ENCODE peak calls at places on chromosome 6, in five cellular contexts. I is RKO, Q is HEK293T, P is GM23248, N is right lobe of liver. X is an unnamed sample.
A peak's percentile ranks its signal among the peaks of the same experiment; 100 is the strongest.

GRCh38 chr6:156774872-156775405 is 2.2 kb upstream of the ARID1B start:
- DNase-seq in Q (no peak), N (no peak), I (no peak), P (peak; percentile 60), X (no peak)

GRCh38 chr6:135257641-135258405 is 76.7 kb downstream of the MYB start:
- DNase-seq in Q (no peak), N (no peak), I (peak; percentile 25), P (no peak), X (no peak)

GRCh38 chr6:72748759-72749158 is 126.9 kb downstream of the KCNQ5 start:
- DNase-seq in I (no peak), Q (no peak), N (no peak), P (peak; percentile 93), X (no peak)

GRCh38 chr6:153131037-153131981 is at the start of gene RGS17:
- DNase-seq in N (peak; percentile 50), Q (peak; percentile 98), P (peak; percentile 81), I (no peak), X (no peak)

GRCh38 chr6:114291428-114291827 is 51.4 kb downstream of the HS3ST5 start:
- DNase-seq in Q (no peak), P (no peak), N (no peak), I (no peak), X (no peak)

GRCh38 chr6:116450769-116451740 is 10.1 kb upstream of the CALHM6 start:
- DNase-seq in I (no peak), N (no peak), Q (no peak), P (no peak), X (no peak)

GRCh38 chr6:48628316-48628715 is 517.3 kb upstream of the PTCHD4 start:
- DNase-seq in N (no peak), Q (no peak), P (no peak), I (no peak), X (no peak)

GRCh38 chr6:12504325-12504966 is 212.1 kb upstream of the PHACTR1 start:
- DNase-seq in N (no peak), Q (peak; percentile 62), I (peak; percentile 37), P (peak; percentile 50), X (peak; percentile 33)

GRCh38 chr6:2596222-2596621 is 154.5 kb downstream of the MYLK4 start:
- DNase-seq in P (no peak), I (no peak), N (no peak), Q (peak; percentile 36), X (peak; percentile 18)

GRCh38 chr6:157954150-157955117 is 27.2 kb upstream of the SYNJ2 start:
- DNase-seq in N (peak; percentile 87), Q (no peak), P (peak; percentile 63), I (no peak), X (no peak)

GRCh38 chr6:41644297-41644879 is 6.1 kb downstream of the MDFI start:
- DNase-seq in Q (no peak), N (peak; percentile 6), I (no peak), P (no peak), X (no peak)

GRCh38 chr6:26272171-26272631 is 92.8 kb upstream of the BTN3A2 start:
- DNase-seq in Q (no peak), P (peak; percentile 38), I (peak; percentile 51), N (peak; percentile 53), X (no peak)

GRCh38 chr6:56843476-56844349 is 111.2 kb upstream of the BEND6 start:
- DNase-seq in I (peak; percentile 85), P (peak; percentile 93), Q (peak; percentile 90), N (peak; percentile 55), X (peak; percentile 57)

GRCh38 chr6:10441004-10441654 is 26.3 kb upstream of the TFAP2A start:
- DNase-seq in P (peak; percentile 95), N (no peak), I (peak; percentile 65), Q (no peak), X (no peak)

GRCh38 chr6:139369568-139370046 is 4.8 kb downstream of the CITED2 start:
- DNase-seq in Q (peak; percentile 41), P (peak; percentile 88), N (no peak), I (peak; percentile 52), X (no peak)

GRCh38 chr6:7959453-7959852 is 48.9 kb upstream of the TXNDC5 start:
- DNase-seq in I (no peak), P (no peak), Q (no peak), N (no peak), X (no peak)

GRCh38 chr6:79737172-79737571 is 106.0 kb downstream of the SH3BGRL2 start:
- DNase-seq in Q (no peak), I (no peak), P (no peak), N (no peak), X (no peak)

GRCh38 chr6:35091353-35092083 is 49.6 kb downstream of the TCP11 start:
- DNase-seq in N (no peak), Q (no peak), P (peak; percentile 75), I (no peak), X (no peak)

GRCh38 chr6:38264605-38265004 is 375.1 kb downstream of the BTBD9 start:
- DNase-seq in N (no peak), Q (no peak), P (no peak), I (no peak), X (no peak)

GRCh38 chr6:54717849-54718455 is 128.6 kb upstream of the FAM83B start:
- DNase-seq in I (peak; percentile 50), P (peak; percentile 37), Q (peak; percentile 47), N (no peak), X (peak; percentile 43)

GRCh38 chr6:144894240-144894639 is 609.1 kb downstream of the UTRN start:
- DNase-seq in I (no peak), P (no peak), N (no peak), Q (no peak), X (no peak)

GRCh38 chr6:56019973-56020372 is 144.6 kb upstream of the BMP5 start:
- DNase-seq in P (peak; percentile 22), N (no peak), I (no peak), Q (no peak), X (no peak)

GRCh38 chr6:38715016-38715809 is at the start of gene DNAH8:
- DNase-seq in P (peak; percentile 27), I (no peak), N (peak; percentile 21), Q (no peak), X (no peak)

X was measured in iPS DF 6.9.